ENCODE peak calls at places on chromosomes 4 and X, in six cellular contexts. One of them, this sample, is unnamed.

GRCh38 chrX:10750581-10750980 is 130.2 kb upstream of the MID1 start:
- DNase-seq in AG10803: no peak
- DNase-seq in HFF-Myc: no peak
- DNase-seq in fibroblast of villous mesenchyme: no peak
- DNase-seq in psoas muscle: no peak
- DNase-seq in pancreas: no peak
- DNase-seq in this sample: no peak

GRCh38 chr4:79402452-79402851 is 5.6 kb downstream of the GK2 start:
- DNase-seq in HFF-Myc: no peak
- DNase-seq in psoas muscle: no peak
- DNase-seq in fibroblast of villous mesenchyme: no peak
- DNase-seq in AG10803: no peak
- DNase-seq in pancreas: no peak
- DNase-seq in this sample: no peak

GRCh38 chrX:94830717-94831116 is 1156.7 kb downstream of the FAM133A start:
- DNase-seq in HFF-Myc: no peak
- DNase-seq in fibroblast of villous mesenchyme: no peak
- DNase-seq in psoas muscle: no peak
- DNase-seq in pancreas: no peak
- DNase-seq in AG10803: no peak
- DNase-seq in this sample: no peak

GRCh38 chrX:114344756-114345155 is 239.1 kb upstream of the HTR2C start:
- DNase-seq in psoas muscle: no peak
- DNase-seq in pancreas: no peak
- DNase-seq in fibroblast of villous mesenchyme: peak; percentile 34
- DNase-seq in HFF-Myc: no peak
- DNase-seq in AG10803: peak; percentile 36
- DNase-seq in this sample: peak; percentile 12

GRCh38 chr4:24968992-24969391 is 56.1 kb upstream of the CCDC149 start:
- DNase-seq in HFF-Myc: no peak
- DNase-seq in pancreas: no peak
- DNase-seq in AG10803: no peak
- DNase-seq in psoas muscle: no peak
- DNase-seq in fibroblast of villous mesenchyme: no peak
- DNase-seq in this sample: no peak

GRCh38 chr4:45668086-45668485 is 455.8 kb downstream of the GABRG1 start:
- DNase-seq in pancreas: no peak
- DNase-seq in fibroblast of villous mesenchyme: no peak
- DNase-seq in AG10803: no peak
- DNase-seq in HFF-Myc: no peak
- DNase-seq in psoas muscle: no peak
- DNase-seq in this sample: no peak

GRCh38 chr4:9765091-9765490 is 16.3 kb upstream of the DRD5 start:
- DNase-seq in fibroblast of villous mesenchyme: no peak
- DNase-seq in psoas muscle: no peak
- DNase-seq in AG10803: peak; percentile 1
- DNase-seq in pancreas: no peak
- DNase-seq in HFF-Myc: no peak
- DNase-seq in this sample: no peak

GRCh38 chr4:82797048-82797590 is 1.5 kb downstream of the SCD5 start:
- DNase-seq in fibroblast of villous mesenchyme: no peak
- DNase-seq in psoas muscle: no peak
- DNase-seq in AG10803: no peak
- DNase-seq in HFF-Myc: no peak
- DNase-seq in pancreas: no peak
- DNase-seq in this sample: no peak

GRCh38 chrX:3712870-3713224 is 602 bp downstream of the PRKX start:
- DNase-seq in pancreas: peak; percentile 28
- DNase-seq in AG10803: no peak
- DNase-seq in HFF-Myc: no peak
- DNase-seq in psoas muscle: no peak
- DNase-seq in fibroblast of villous mesenchyme: no peak
- DNase-seq in this sample: no peak

GRCh38 chr4:155377281-155377680 is 516 bp upstream of the MAP9 start:
- DNase-seq in AG10803: no peak
- DNase-seq in HFF-Myc: no peak
- DNase-seq in fibroblast of villous mesenchyme: peak; percentile 8
- DNase-seq in psoas muscle: no peak
- DNase-seq in pancreas: no peak
- DNase-seq in this sample: no peak

GRCh38 chrX:95764972-95765451 is 919.6 kb upstream of the DIAPH2 start:
- DNase-seq in pancreas: no peak
- DNase-seq in psoas muscle: no peak
- DNase-seq in HFF-Myc: no peak
- DNase-seq in fibroblast of villous mesenchyme: peak; percentile 3
- DNase-seq in AG10803: peak; percentile 3
- DNase-seq in this sample: peak; percentile 40

GRCh38 chr4:87465739-87466366 is 43.5 kb downstream of the NUDT9 start:
- DNase-seq in HFF-Myc: peak; percentile 24
- DNase-seq in pancreas: no peak
- DNase-seq in psoas muscle: no peak
- DNase-seq in AG10803: peak; percentile 68
- DNase-seq in fibroblast of villous mesenchyme: peak; percentile 74
- DNase-seq in this sample: peak; percentile 31

GRCh38 chr4:89152972-89153371 is 41.6 kb downstream of the TIGD2 start:
- DNase-seq in HFF-Myc: no peak
- DNase-seq in AG10803: no peak
- DNase-seq in fibroblast of villous mesenchyme: no peak
- DNase-seq in psoas muscle: no peak
- DNase-seq in pancreas: no peak
- DNase-seq in this sample: no peak

GRCh38 chr4:141021397-141022194 is 111.7 kb downstream of the RNF150 start:
- DNase-seq in fibroblast of villous mesenchyme: no peak
- DNase-seq in AG10803: peak; percentile 16
- DNase-seq in pancreas: no peak
- DNase-seq in HFF-Myc: peak; percentile 75
- DNase-seq in psoas muscle: no peak
- DNase-seq in this sample: no peak

GRCh38 chr4:81913427-81913878 is 441.7 kb upstream of the RASGEF1B start:
- DNase-seq in pancreas: peak; percentile 22
- DNase-seq in psoas muscle: no peak
- DNase-seq in AG10803: peak; percentile 35
- DNase-seq in fibroblast of villous mesenchyme: peak; percentile 19
- DNase-seq in HFF-Myc: peak; percentile 16
- DNase-seq in this sample: no peak

GRCh38 chrX:83008415-83008814 is 499.7 kb upstream of the POU3F4 start:
- DNase-seq in AG10803: no peak
- DNase-seq in psoas muscle: no peak
- DNase-seq in HFF-Myc: no peak
- DNase-seq in pancreas: no peak
- DNase-seq in fibroblast of villous mesenchyme: no peak
- DNase-seq in this sample: no peak

GRCh38 chrX:64580605-64581004 is 185.4 kb upstream of the MTMR8 start:
- DNase-seq in HFF-Myc: no peak
- DNase-seq in pancreas: no peak
- DNase-seq in fibroblast of villous mesenchyme: no peak
- DNase-seq in psoas muscle: no peak
- DNase-seq in AG10803: no peak
- DNase-seq in this sample: no peak

GRCh38 chr4:89838005-89838404 is 1.0 kb upstream of the SNCA start:
- DNase-seq in HFF-Myc: no peak
- DNase-seq in fibroblast of villous mesenchyme: no peak
- DNase-seq in pancreas: no peak
- DNase-seq in AG10803: no peak
- DNase-seq in psoas muscle: no peak
- DNase-seq in this sample: no peak

GRCh38 chrX:85037114-85037513 is 33.4 kb downstream of the APOOL start:
- DNase-seq in psoas muscle: no peak
- DNase-seq in pancreas: no peak
- DNase-seq in AG10803: no peak
- DNase-seq in HFF-Myc: no peak
- DNase-seq in fibroblast of villous mesenchyme: no peak
- DNase-seq in this sample: no peak

GRCh38 chrX:7069556-7069955 is 78.0 kb upstream of the STS start:
- DNase-seq in fibroblast of villous mesenchyme: no peak
- DNase-seq in pancreas: no peak
- DNase-seq in HFF-Myc: no peak
- DNase-seq in psoas muscle: no peak
- DNase-seq in AG10803: no peak
- DNase-seq in this sample: no peak

GRCh38 chr4:71713611-71714203 is 70.2 kb downstream of the GC start:
- DNase-seq in AG10803: peak; percentile 72
- DNase-seq in HFF-Myc: peak; percentile 15
- DNase-seq in pancreas: no peak
- DNase-seq in fibroblast of villous mesenchyme: peak; percentile 64
- DNase-seq in psoas muscle: no peak
- DNase-seq in this sample: no peak

GRCh38 chr4:138894688-138895087 is 120.9 kb upstream of the NOCT start:
- DNase-seq in AG10803: no peak
- DNase-seq in HFF-Myc: no peak
- DNase-seq in psoas muscle: no peak
- DNase-seq in pancreas: no peak
- DNase-seq in fibroblast of villous mesenchyme: no peak
- DNase-seq in this sample: no peak

GRCh38 chr4:177369372-177369771 is 59.7 kb downstream of the NEIL3 start:
- DNase-seq in psoas muscle: no peak
- DNase-seq in pancreas: no peak
- DNase-seq in AG10803: peak; percentile 36
- DNase-seq in fibroblast of villous mesenchyme: no peak
- DNase-seq in HFF-Myc: no peak
- DNase-seq in this sample: no peak

GRCh38 chrX:40368611-40369061 is 212.1 kb upstream of the ATP6AP2 start:
- DNase-seq in pancreas: no peak
- DNase-seq in psoas muscle: no peak
- DNase-seq in fibroblast of villous mesenchyme: no peak
- DNase-seq in AG10803: no peak
- DNase-seq in HFF-Myc: no peak
- DNase-seq in this sample: no peak

GRCh38 chrX:1529328-1529727 is 7.7 kb downstream of the P2RY8 start:
- DNase-seq in fibroblast of villous mesenchyme: no peak
- DNase-seq in HFF-Myc: no peak
- DNase-seq in psoas muscle: no peak
- DNase-seq in pancreas: no peak
- DNase-seq in AG10803: no peak
- DNase-seq in this sample: no peak

GRCh38 chr4:86551387-86551786 is 42.7 kb upstream of the PTPN13 start:
- DNase-seq in HFF-Myc: no peak
- DNase-seq in fibroblast of villous mesenchyme: no peak
- DNase-seq in AG10803: no peak
- DNase-seq in psoas muscle: no peak
- DNase-seq in pancreas: no peak
- DNase-seq in this sample: no peak

GRCh38 chrX:130539721-130540321 is 138.0 kb downstream of the RBMX2 start:
- DNase-seq in psoas muscle: peak; percentile 20
- DNase-seq in AG10803: peak; percentile 51
- DNase-seq in HFF-Myc: no peak
- DNase-seq in pancreas: peak; percentile 24
- DNase-seq in fibroblast of villous mesenchyme: peak; percentile 55
- DNase-seq in this sample: peak; percentile 2

GRCh38 chr4:7785017-7785416 is 154.6 kb downstream of the AFAP1 start:
- DNase-seq in AG10803: peak; percentile 77
- DNase-seq in pancreas: no peak
- DNase-seq in HFF-Myc: no peak
- DNase-seq in fibroblast of villous mesenchyme: peak; percentile 32
- DNase-seq in psoas muscle: no peak
- DNase-seq in this sample: no peak

GRCh38 chr4:1231637-1232360 is 17.1 kb downstream of the CTBP1 start:
- DNase-seq in HFF-Myc: no peak
- DNase-seq in pancreas: no peak
- DNase-seq in AG10803: peak; percentile 23
- DNase-seq in fibroblast of villous mesenchyme: no peak
- DNase-seq in psoas muscle: no peak
- DNase-seq in this sample: no peak

GRCh38 chr4:80407246-80407645 is 71.7 kb downstream of the CFAP299 start:
- DNase-seq in pancreas: no peak
- DNase-seq in fibroblast of villous mesenchyme: peak; percentile 24
- DNase-seq in HFF-Myc: peak; percentile 50
- DNase-seq in AG10803: peak; percentile 89
- DNase-seq in psoas muscle: peak; percentile 23
- DNase-seq in this sample: no peak

GRCh38 chrX:53133400-53133799 is 39.5 kb downstream of the KANTR start:
- DNase-seq in AG10803: no peak
- DNase-seq in fibroblast of villous mesenchyme: no peak
- DNase-seq in psoas muscle: no peak
- DNase-seq in HFF-Myc: no peak
- DNase-seq in pancreas: no peak
- DNase-seq in this sample: no peak

GRCh38 chrX:42602566-42602965 is 175.4 kb downstream of the PPP1R2C start:
- DNase-seq in HFF-Myc: no peak
- DNase-seq in AG10803: no peak
- DNase-seq in psoas muscle: no peak
- DNase-seq in fibroblast of villous mesenchyme: peak; percentile 2
- DNase-seq in pancreas: no peak
- DNase-seq in this sample: no peak

GRCh38 chr4:48138936-48139335 is 4.9 kb upstream of the TXK start:
- DNase-seq in HFF-Myc: no peak
- DNase-seq in AG10803: no peak
- DNase-seq in psoas muscle: no peak
- DNase-seq in pancreas: no peak
- DNase-seq in fibroblast of villous mesenchyme: no peak
- DNase-seq in this sample: no peak
- H3K4me3 ChIP-seq in HFF-Myc: no peak overlapping the region
- H3K4me3 ChIP-seq in AG10803: no peak overlapping the region
- H3K4me3 ChIP-seq in psoas muscle: no peak overlapping the region
- H3K4me3 ChIP-seq in pancreas: no peak overlapping the region
- H3K4me3 ChIP-seq in fibroblast of villous mesenchyme: no peak overlapping the region
- H3K4me3 ChIP-seq in this sample: no peak overlapping the region

DNA sequence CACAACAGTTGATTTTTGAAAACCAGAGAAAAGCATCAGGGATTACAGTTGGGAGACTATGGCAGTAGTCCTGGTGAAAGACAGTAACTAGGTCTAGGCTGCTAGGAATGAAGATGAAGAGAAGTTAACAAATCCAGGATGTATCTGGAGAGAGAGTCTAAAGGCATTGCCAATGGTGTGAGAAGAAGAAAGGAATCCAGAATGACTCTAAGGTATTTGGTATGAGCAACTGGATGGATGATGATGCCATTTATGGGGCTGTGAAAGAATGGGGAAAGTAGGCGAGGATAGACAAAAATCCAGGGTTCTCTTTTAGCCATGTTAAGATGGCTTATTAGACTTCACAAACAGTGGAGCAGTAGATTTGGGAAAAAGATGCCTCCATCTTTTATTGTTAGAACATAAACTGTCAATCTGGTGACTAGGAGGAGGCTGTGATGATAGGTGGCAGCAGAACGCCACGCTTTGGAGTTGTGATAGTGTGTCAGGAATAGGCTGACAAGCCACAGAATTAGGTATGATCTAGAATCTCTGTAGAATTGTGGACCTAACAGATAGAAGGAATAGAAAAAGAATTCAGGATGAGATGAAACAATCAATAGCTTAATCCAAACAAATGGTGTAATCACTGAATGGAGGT is 27.3 kb upstream of the JADE1 start:
- DNase-seq in psoas muscle: peak; percentile 36
- DNase-seq in HFF-Myc: no peak
- DNase-seq in pancreas: no peak
- DNase-seq in fibroblast of villous mesenchyme: no peak
- DNase-seq in AG10803: peak; percentile 72
- DNase-seq in this sample: no peak
- TF ChIP-seq CTCF in psoas muscle: peak; percentile 58
- TF ChIP-seq CTCF in HFF-Myc: no peak
- TF ChIP-seq CTCF in pancreas: no peak
- TF ChIP-seq CTCF in fibroblast of villous mesenchyme: no peak
- TF ChIP-seq CTCF in AG10803: no peak
- TF ChIP-seq CTCF in this sample: no peak

GRCh38 chrX:110966046-110966445 is 129.9 kb upstream of the PAK3 start:
- DNase-seq in fibroblast of villous mesenchyme: no peak
- DNase-seq in psoas muscle: no peak
- DNase-seq in AG10803: no peak
- DNase-seq in pancreas: no peak
- DNase-seq in HFF-Myc: no peak
- DNase-seq in this sample: no peak
- H3K4me3 ChIP-seq in fibroblast of villous mesenchyme: no peak overlapping the region
- H3K4me3 ChIP-seq in psoas muscle: no peak overlapping the region
- H3K4me3 ChIP-seq in AG10803: no peak overlapping the region
- H3K4me3 ChIP-seq in pancreas: no peak overlapping the region
- H3K4me3 ChIP-seq in HFF-Myc: no peak overlapping the region
- H3K4me3 ChIP-seq in this sample: no peak overlapping the region

GRCh38 chr4:26938516-26938915 is 77.9 kb downstream of the STIM2 start:
- DNase-seq in psoas muscle: no peak
- DNase-seq in AG10803: no peak
- DNase-seq in HFF-Myc: no peak
- DNase-seq in pancreas: no peak
- DNase-seq in fibroblast of villous mesenchyme: no peak
- DNase-seq in this sample: no peak
- TF ChIP-seq CTCF in psoas muscle: no peak
- TF ChIP-seq CTCF in AG10803: no peak
- TF ChIP-seq CTCF in HFF-Myc: no peak
- TF ChIP-seq CTCF in pancreas: no peak
- TF ChIP-seq CTCF in fibroblast of villous mesenchyme: no peak
- TF ChIP-seq CTCF in this sample: no peak